ENCODE peak calls at places on chromosomes 3 and 15, in ten cellular contexts. C is SJCRH30, V is bronchial epithelial cell, K is colonic mucosa, G is heart right ventricle, D is tibial artery, W is upper lobe of right lung, S is HAP-1, I is adipocyte, L is spleen. O is an unnamed sample.

GRCh38 chr15:38267416-38268022 is 14.9 kb downstream of the SPRED1 start:
- DNase-seq in C (no peak), V (peak; percentile 40), K (no peak), G (no peak), D (no peak), W (no peak), S (no peak), I (peak; percentile 44), L (no peak), O (no peak)

GRCh38 chr3:172357850-172358754 is 90.2 kb downstream of the GHSR start:
- DNase-seq in C (no peak), V (no peak), K (no peak), G (no peak), D (no peak), W (no peak), S (no peak), I (peak; percentile 41), L (no peak), O (no peak)

GRCh38 chr3:102531686-102532085 is 96.9 kb downstream of the ZPLD1 start:
- DNase-seq in C (no peak), V (peak; percentile 38), K (no peak), G (no peak), D (no peak), W (no peak), S (no peak), I (no peak), L (no peak), O (no peak)

GRCh38 chr3:127441764-127442163 is 148.8 kb downstream of the TPRA1 start:
- DNase-seq in C (no peak), V (no peak), K (no peak), G (no peak), D (peak; percentile 15), W (peak; percentile 19), S (no peak), I (no peak), L (peak; percentile 43), O (no peak)

GRCh38 chr3:50474717-50475116 is 28.7 kb downstream of the CACNA2D2 start:
- DNase-seq in C (no peak), V (no peak), K (no peak), G (no peak), D (no peak), W (no peak), S (no peak), I (peak; percentile 12), L (no peak), O (no peak)

GRCh38 chr3:115623414-115623868 is at the start of gene GAP43:
- DNase-seq in C (no peak), V (peak; percentile 57), K (no peak), G (peak; percentile 15), D (peak; percentile 63), W (peak; percentile 56), S (peak; percentile 67), I (peak; percentile 79), L (no peak), O (peak; percentile 46)

GRCh38 chr15:66936115-66936863 is 129.1 kb upstream of the SMAD3 start:
- DNase-seq in C (peak; percentile 29), V (no peak), K (no peak), G (peak; percentile 48), D (peak; percentile 62), W (no peak), S (no peak), I (peak; percentile 54), L (no peak), O (no peak)

GRCh38 chr3:12462159-12462962 is 21.9 kb upstream of the TSEN2 start:
- DNase-seq in C (no peak), V (peak; percentile 26), K (peak; percentile 59), G (no peak), D (no peak), W (peak; percentile 74), S (no peak), I (no peak), L (no peak), O (no peak)

GRCh38 chr15:101723161-101723873 is 956 bp downstream of the TARS3 start:
- DNase-seq in C (peak; percentile 17), V (peak; percentile 18), K (peak; percentile 24), G (no peak), D (no peak), W (no peak), S (peak; percentile 21), I (peak; percentile 37), L (no peak), O (peak; percentile 69)

GRCh38 chr15:96732704-96733103 is 402.2 kb downstream of the NR2F2 start:
- DNase-seq in C (no peak), V (no peak), K (no peak), G (no peak), D (no peak), W (no peak), S (no peak), I (no peak), L (no peak), O (no peak)

GRCh38 chr3:31968391-31968926 is 12.6 kb downstream of the OSBPL10 start:
- DNase-seq in C (no peak), V (peak; percentile 78), K (no peak), G (no peak), D (no peak), W (no peak), S (no peak), I (peak; percentile 77), L (no peak), O (peak; percentile 76)

GRCh38 chr3:25455316-25456232 is 27.5 kb downstream of the RARB start:
- DNase-seq in C (no peak), V (no peak), K (no peak), G (no peak), D (peak; percentile 74), W (no peak), S (no peak), I (peak; percentile 81), L (no peak), O (peak; percentile 50)

GRCh38 chr3:17841190-17841828 is 98.9 kb upstream of the TBC1D5 start:
- DNase-seq in C (peak; percentile 80), V (peak; percentile 31), K (peak; percentile 74), G (peak; percentile 76), D (peak; percentile 78), W (peak; percentile 83), S (peak; percentile 93), I (peak; percentile 89), L (peak; percentile 92), O (peak; percentile 70)

GRCh38 chr3:120450914-120451669 is at the start of gene FSTL1:
- DNase-seq in C (peak; percentile 78), V (no peak), K (peak; percentile 33), G (peak; percentile 74), D (peak; percentile 83), W (peak; percentile 62), S (peak; percentile 82), I (peak; percentile 81), L (peak; percentile 75), O (peak; percentile 74)

GRCh38 chr3:131007782-131008181 is 18.8 kb downstream of the ASTE1 start:
- DNase-seq in C (no peak), V (no peak), K (no peak), G (no peak), D (no peak), W (no peak), S (no peak), I (peak; percentile 29), L (no peak), O (no peak)

GRCh38 chr3:131007256-131007655 is 19.4 kb downstream of the ASTE1 start:
- DNase-seq in C (no peak), V (no peak), K (no peak), G (no peak), D (no peak), W (no peak), S (peak; percentile 8), I (no peak), L (no peak), O (no peak)

GRCh38 chr3:131008326-131008725 is 18.3 kb downstream of the ASTE1 start:
- DNase-seq in C (no peak), V (no peak), K (no peak), G (no peak), D (no peak), W (no peak), S (no peak), I (no peak), L (no peak), O (no peak)

GRCh38 chr3:131004603-131005002 is 22.0 kb downstream of the ASTE1 start:
- DNase-seq in C (no peak), V (no peak), K (no peak), G (no peak), D (no peak), W (no peak), S (no peak), I (no peak), L (no peak), O (no peak)

GRCh38 chr3:131009698-131010097 is 16.9 kb downstream of the ASTE1 start:
- DNase-seq in C (no peak), V (no peak), K (no peak), G (no peak), D (no peak), W (no peak), S (no peak), I (no peak), L (no peak), O (no peak)
- H3K36me3 ChIP-seq in C (peaks cover 4% of the 10 kb centered on the region), V (peaks cover 5% of the 10 kb centered on the region), K (peaks cover 4% of the 10 kb centered on the region), G (peaks cover 89% of the 10 kb centered on the region), D (peaks cover 80% of the 10 kb centered on the region), W (peaks cover 58% of the 10 kb centered on the region), S (peaks cover 31% of the 10 kb centered on the region), I (peaks cover 45% of the 10 kb centered on the region), L (peaks cover 92% of the 10 kb centered on the region), O (peaks cover 72% of the 10 kb centered on the region)

DNA sequence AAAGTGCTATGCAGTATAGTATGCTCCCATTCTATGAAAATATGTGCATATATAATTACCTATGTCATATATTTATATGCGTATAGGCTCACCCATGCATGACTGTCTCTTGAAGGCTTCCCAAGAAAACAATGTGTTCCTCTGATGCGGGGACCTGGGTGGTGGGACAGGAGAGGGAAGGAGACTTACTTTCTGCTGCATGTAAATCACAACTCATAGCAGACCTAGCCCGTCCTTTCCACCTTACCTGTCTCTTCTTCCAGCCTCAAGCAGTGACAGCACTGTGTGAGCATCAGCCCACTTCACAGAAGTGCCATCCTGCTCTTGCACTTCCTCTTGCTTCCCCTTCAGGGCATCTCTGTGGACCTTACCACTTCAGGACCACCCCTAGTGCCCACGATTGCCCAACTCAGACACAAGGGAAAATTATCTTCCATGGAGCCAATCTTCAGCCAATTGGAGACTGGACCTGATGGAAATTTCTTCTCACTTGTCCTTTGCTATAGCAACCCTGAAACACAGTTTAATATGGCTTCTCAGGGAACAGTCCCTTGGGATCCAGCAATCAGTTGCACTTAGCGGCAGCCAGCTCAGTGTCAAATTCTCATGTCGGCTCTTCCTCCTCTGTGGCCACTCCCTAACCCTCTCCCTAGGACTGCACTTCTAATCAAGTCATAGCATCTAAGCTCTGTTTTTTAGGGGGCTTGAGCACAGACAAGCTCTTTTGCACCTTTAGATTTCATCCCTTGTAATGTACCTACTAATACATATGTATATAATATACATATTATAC is 250.2 kb upstream of the TLE3 start:
- DNase-seq in C (no peak), V (no peak), K (no peak), G (no peak), D (no peak), W (no peak), S (peak; percentile 60), I (no peak), L (no peak), O (no peak)
- H3K36me3 ChIP-seq in C (no peaks in the 10 kb centered on the region), V (no peaks in the 10 kb centered on the region), K (no peaks in the 10 kb centered on the region), G (no peaks in the 10 kb centered on the region), D (no peaks in the 10 kb centered on the region), W (no peaks in the 10 kb centered on the region), S (no peaks in the 10 kb centered on the region), I (no peaks in the 10 kb centered on the region), L (no peaks in the 10 kb centered on the region), O (no peaks in the 10 kb centered on the region)

GRCh38 chr15:49134683-49135341 is 20.6 kb downstream of the COPS2 start:
- DNase-seq in C (no peak), V (no peak), K (no peak), G (no peak), D (no peak), W (no peak), S (no peak), I (no peak), L (no peak), O (no peak)
- H3K36me3 ChIP-seq in C (peaks cover 68% of the 10 kb centered on the region), V (peaks cover 6% of the 10 kb centered on the region), K (no peaks in the 10 kb centered on the region), G (peaks cover 98% of the 10 kb centered on the region), D (peaks cover 87% of the 10 kb centered on the region), W (peaks cover 87% of the 10 kb centered on the region), S (peaks cover 84% of the 10 kb centered on the region), I (peaks cover 99% of the 10 kb centered on the region), L (peaks cover 100% of the 10 kb centered on the region), O (peaks cover 58% of the 10 kb centered on the region)

GRCh38 chr3:195460355-195460754 is 17.5 kb upstream of the ACAP2 start:
- DNase-seq in C (no peak), V (no peak), K (no peak), G (no peak), D (no peak), W (no peak), S (no peak), I (no peak), L (no peak), O (no peak)
- H3K36me3 ChIP-seq in C (no peaks in the 10 kb centered on the region), V (no peaks in the 10 kb centered on the region), K (no peaks in the 10 kb centered on the region), G (no peaks in the 10 kb centered on the region), D (no peaks in the 10 kb centered on the region), W (no peaks in the 10 kb centered on the region), S (no peaks in the 10 kb centered on the region), I (no peaks in the 10 kb centered on the region), L (no peaks in the 10 kb centered on the region), O (no peaks in the 10 kb centered on the region)